ENCODE peak calls at places on chromosomes 3 and 15, in nine cellular contexts. S is AG04450; J is HuH-7; R is pancreas; C is activated naive CD8-positive, alpha-beta T cell treated with anti-CD3 and anti-CD28 coated beads, Interleukin-2, amount 50 U/mL, for 24 hours; G is glutamatergic neuron; X is AG04449; Q is WTC11; B is tibial nerve. F is an unnamed sample.

GRCh38 chr15:98127612-98128011 is 167.1 kb downstream of the ARRDC4 start:
- DNase-seq in X (no peak), B (no peak), C (no peak), R (no peak), J (no peak), Q (no peak), S (no peak), G (no peak), F (no peak)

GRCh38 chr15:101024111-101024695 is 105.0 kb downstream of the LRRK1 start:
- DNase-seq in G (no peak), R (peak; percentile 43), Q (no peak), J (no peak), B (peak; percentile 49), X (no peak), S (peak; percentile 84), C (no peak), F (no peak)

GRCh38 chr3:53806182-53807116 is 39.8 kb downstream of the CHDH start:
- DNase-seq in C (no peak), J (no peak), X (peak; percentile 59), B (no peak), S (peak; percentile 21), G (peak; percentile 5), Q (no peak), R (peak; percentile 76), F (no peak)

GRCh38 chr3:46400000-46400734 is 6.7 kb downstream of the CCR5AS start:
- DNase-seq in B (no peak), G (no peak), J (no peak), Q (no peak), S (no peak), C (no peak), R (no peak), X (no peak), F (no peak)

GRCh38 chr15:78243491-78243941 is 9.2 kb upstream of the ACSBG1 start:
- DNase-seq in R (peak; percentile 79), J (no peak), S (no peak), Q (peak; percentile 66), B (peak; percentile 15), C (no peak), G (no peak), X (no peak), F (no peak)

GRCh38 chr15:61032600-61033286 is 196.4 kb downstream of the RORA start:
- DNase-seq in Q (no peak), B (no peak), G (no peak), C (no peak), S (no peak), X (no peak), J (no peak), R (no peak), F (no peak)

GRCh38 chr15:93330862-93331544 is 242.0 kb upstream of the RGMA start:
- DNase-seq in Q (no peak), X (no peak), B (no peak), C (no peak), G (no peak), S (no peak), J (no peak), R (no peak), F (no peak)

GRCh38 chr3:189646902-189647542 is 15.8 kb downstream of the TP63 start:
- DNase-seq in B (no peak), C (no peak), R (no peak), J (no peak), G (no peak), S (no peak), X (no peak), Q (no peak), F (no peak)

GRCh38 chr3:182722938-182723337 is 70.4 kb upstream of the ATP11B start:
- DNase-seq in R (no peak), Q (no peak), G (peak; percentile 22), J (no peak), C (no peak), B (no peak), X (no peak), S (no peak), F (no peak)

GRCh38 chr3:104108522-104108921 is 1258.2 kb upstream of the ALCAM start:
- DNase-seq in Q (no peak), X (no peak), R (no peak), S (no peak), G (no peak), J (no peak), B (no peak), C (no peak), F (no peak)

GRCh38 chr15:38598749-38599148 is 34.1 kb upstream of the RASGRP1 start:
- DNase-seq in J (no peak), B (no peak), G (no peak), R (no peak), Q (no peak), S (no peak), X (no peak), C (no peak), F (no peak)

GRCh38 chr15:67080118-67080899 is 14.9 kb downstream of the SMAD3 start:
- DNase-seq in R (no peak), C (no peak), B (no peak), S (no peak), J (no peak), Q (no peak), X (no peak), G (no peak), F (peak; percentile 30)

GRCh38 chr3:121490161-121490560 is 55.6 kb downstream of the POLQ start:
- DNase-seq in B (no peak), S (no peak), Q (no peak), G (no peak), J (no peak), C (no peak), R (no peak), X (no peak), F (no peak)

GRCh38 chr3:193843447-193844301 is 250.7 kb downstream of the OPA1 start:
- DNase-seq in G (no peak), S (no peak), Q (no peak), B (no peak), X (no peak), C (no peak), R (no peak), J (peak; percentile 57), F (no peak)

GRCh38 chr3:133979553-133979952 is 50.2 kb downstream of the SLCO2A1 start:
- DNase-seq in S (no peak), X (no peak), G (no peak), C (no peak), B (no peak), Q (no peak), J (no peak), R (no peak), F (no peak)

GRCh38 chr3:8765528-8765927 is 3.9 kb downstream of the OXTR start:
- DNase-seq in C (no peak), Q (no peak), R (no peak), B (no peak), J (no peak), X (no peak), G (no peak), S (no peak), F (no peak)

GRCh38 chr3:186946756-186947375 is 16.5 kb downstream of the ST6GAL1 start:
- DNase-seq in B (no peak), S (no peak), C (no peak), Q (no peak), G (no peak), R (no peak), X (no peak), J (no peak), F (no peak)

GRCh38 chr3:154275965-154276364 is 48.3 kb downstream of the DHX36 start:
- DNase-seq in G (no peak), R (no peak), J (no peak), X (no peak), C (no peak), Q (no peak), S (no peak), B (no peak), F (no peak)

F was measured in SK-MEL-5.